ENCODE peak calls at places on chromosomes 12 and 14, in seven cellular contexts. L is WTC11; D is lung; M is CD4-positive, alpha-beta T cell; U is B cell; O is chondrocyte; I is choroid plexus epithelial cell. E is an unnamed sample.

GRCh38 chr14:105294142-105294597 is 6.6 kb downstream of the BRF1 start:
- DNase-seq in U (peak), I (peak), D (no peak), M (peak), L (no peak), O (no peak), E (no peak)

GRCh38 chr12:116958402-116959197 is 47.9 kb downstream of the FBXW8 start:
- DNase-seq in L (no peak), M (no peak), U (no peak), I (peak), D (no peak), O (no peak), E (no peak)

GRCh38 chr14:20934148-20934762 is 21.0 kb upstream of the RNASE2 start:
- DNase-seq in I (peak), U (no peak), L (peak), O (no peak), D (no peak), M (no peak), E (peak)

GRCh38 chr12:116806845-116807440 is 68.8 kb downstream of the RNFT2 start:
- DNase-seq in D (no peak), L (no peak), M (no peak), U (no peak), O (peak), I (no peak), E (no peak)

GRCh38 chr14:75428230-75429104 is 645 bp downstream of the JDP2 start:
- DNase-seq in U (no peak), I (peak), D (peak), O (no peak), L (peak), M (no peak), E (peak)

GRCh38 chr14:90675399-90675798 is 140.8 kb downstream of the TTC7B start:
- DNase-seq in U (no peak), L (no peak), I (no peak), M (no peak), O (no peak), D (no peak), E (no peak)

GRCh38 chr12:64946132-64946829 is 121.8 kb downstream of the TBC1D30 start:
- DNase-seq in U (no peak), I (peak), D (no peak), M (no peak), L (no peak), O (no peak), E (no peak)

GRCh38 chr14:52055215-52055614 is 13.6 kb downstream of the NID2 start:
- DNase-seq in M (no peak), U (no peak), L (no peak), D (no peak), O (no peak), I (no peak), E (no peak)

GRCh38 chr12:46711756-46712155 is 114.0 kb downstream of the SLC38A4 start:
- DNase-seq in I (peak), U (no peak), M (no peak), D (no peak), O (no peak), L (no peak), E (no peak)

GRCh38 chr12:115383668-115384067 is 699.7 kb upstream of the TBX3 start:
- DNase-seq in O (no peak), I (peak), L (no peak), U (no peak), M (no peak), D (peak), E (no peak)

GRCh38 chr12:72139411-72139810 is 132.8 kb upstream of the TRHDE start:
- DNase-seq in U (no peak), I (no peak), O (no peak), L (no peak), M (no peak), D (no peak), E (no peak)

GRCh38 chr12:72136792-72137191 is 135.4 kb upstream of the TRHDE start:
- DNase-seq in M (no peak), I (no peak), D (no peak), L (no peak), O (no peak), U (no peak), E (no peak)

GRCh38 chr12:72144553-72144952 is 127.6 kb upstream of the TRHDE start:
- DNase-seq in D (no peak), O (no peak), M (no peak), L (no peak), U (no peak), I (no peak), E (no peak)

GRCh38 chr12:72146495-72146894 is 125.7 kb upstream of the TRHDE start:
- DNase-seq in L (no peak), I (no peak), D (no peak), M (no peak), O (no peak), U (no peak), E (peak)

GRCh38 chr12:72141381-72141780 is 130.8 kb upstream of the TRHDE start:
- DNase-seq in I (peak), U (no peak), D (no peak), O (no peak), L (no peak), M (no peak), E (no peak)
- TF ChIP-seq CTCF in I (peak), U (no peak), D (no peak), O (peak), L (no peak), M (no peak), E (peak)

GRCh38 chr12:124861492-124861891 is 2.2 kb downstream of the SCARB1 start:
- DNase-seq in D (peak), L (no peak), M (no peak), O (no peak), U (peak), I (peak), E (no peak)
- TF ChIP-seq CTCF in D (no peak), L (no peak), M (no peak), O (no peak), U (no peak), I (no peak), E (no peak)

GRCh38 chr14:24261256-24261968 is 1.6 kb downstream of the TGM1 start:
- DNase-seq in U (no peak), M (no peak), L (no peak), I (no peak), D (no peak), O (no peak), E (no peak)

GRCh38 chr14:24260026-24260779 is 2.8 kb downstream of the TGM1 start:
- DNase-seq in D (no peak), L (no peak), U (no peak), I (no peak), O (peak), M (no peak), E (no peak)

GRCh38 chr14:24259282-24260025 is 3.5 kb downstream of the TGM1 start:
- DNase-seq in D (peak), L (no peak), O (peak), M (no peak), U (no peak), I (peak), E (no peak)

GRCh38 chr14:24261969-24262327 is 1.0 kb downstream of the TGM1 start:
- DNase-seq in I (no peak), U (no peak), O (no peak), L (no peak), D (no peak), M (no peak), E (no peak)

GRCh38 chr14:24260780-24261157 is 2.2 kb downstream of the TGM1 start:
- DNase-seq in U (no peak), O (peak), L (no peak), M (no peak), D (no peak), I (no peak), E (no peak)
- TF ChIP-seq CTCF in U (no peak), O (no peak), L (no peak), M (no peak), D (no peak), I (no peak), E (no peak)

GRCh38 chr14:88630565-88630964 is 67.7 kb downstream of the ZC3H14 start:
- DNase-seq in O (no peak), L (no peak), U (no peak), I (peak), D (no peak), M (no peak), E (no peak)

GRCh38 chr14:88631091-88631490 is 68.3 kb downstream of the ZC3H14 start:
- DNase-seq in I (no peak), D (no peak), U (no peak), M (no peak), O (no peak), L (no peak), E (no peak)

GRCh38 chr14:88628033-88628432 is 65.2 kb downstream of the ZC3H14 start:
- DNase-seq in M (no peak), L (no peak), D (no peak), U (no peak), O (no peak), I (no peak), E (no peak)

GRCh38 chr14:88628452-88628851 is 65.6 kb downstream of the ZC3H14 start:
- DNase-seq in U (no peak), I (no peak), M (no peak), D (no peak), O (no peak), L (no peak), E (no peak)

DNA sequence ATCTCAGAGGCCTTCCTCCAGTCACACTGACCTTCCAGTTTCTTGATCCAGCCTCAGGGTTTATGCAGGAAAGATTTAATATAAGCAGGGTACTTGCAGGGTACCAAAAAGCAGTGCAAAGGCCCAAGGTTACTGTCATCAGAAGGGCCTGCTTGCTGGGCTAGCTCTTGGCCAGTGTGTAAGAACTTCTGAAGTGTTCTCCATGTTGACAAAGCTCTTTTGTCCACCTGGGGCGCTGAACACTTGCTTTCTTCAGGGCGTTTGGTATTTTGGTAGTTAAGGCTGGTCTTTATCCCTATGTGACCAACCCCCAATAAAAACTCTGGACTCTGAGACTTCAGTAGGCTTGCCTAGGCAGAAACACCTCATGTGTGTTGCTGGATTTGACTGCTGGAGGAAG is 69.7 kb downstream of the ZC3H14 start:
- DNase-seq in U (no peak), L (no peak), D (no peak), I (no peak), O (no peak), M (no peak), E (no peak)
- TF ChIP-seq CTCF in U (no peak), L (no peak), D (no peak), I (no peak), O (no peak), M (no peak), E (no peak)